ENCODE peak calls at places on chromosomes 16 and 17, in six cellular contexts. One of them, this sample, is unnamed.

GRCh38 chr17:3732171-3732570 is 8.5 kb downstream of the HASPIN start:
- DNase-seq in psoas muscle: no peak
- DNase-seq in sigmoid colon: peak; percentile 70
- DNase-seq in stomach: no peak
- DNase-seq in small intestine: no peak
- DNase-seq in lung: no peak
- DNase-seq in this sample: no peak

GRCh38 chr16:78461496-78461938 is 362.1 kb downstream of the WWOX start:
- DNase-seq in lung: no peak
- DNase-seq in small intestine: no peak
- DNase-seq in stomach: no peak
- DNase-seq in sigmoid colon: no peak
- DNase-seq in psoas muscle: no peak
- DNase-seq in this sample: no peak

GRCh38 chr16:80407265-80407987 is 133.4 kb upstream of the DYNLRB2 start:
- DNase-seq in psoas muscle: no peak
- DNase-seq in stomach: no peak
- DNase-seq in lung: no peak
- DNase-seq in small intestine: no peak
- DNase-seq in sigmoid colon: no peak
- DNase-seq in this sample: no peak

GRCh38 chr16:81457326-81458133 is 12.9 kb downstream of the CMIP start:
- DNase-seq in small intestine: peak; percentile 88
- DNase-seq in sigmoid colon: no peak
- DNase-seq in psoas muscle: peak; percentile 18
- DNase-seq in stomach: no peak
- DNase-seq in lung: no peak
- DNase-seq in this sample: no peak

GRCh38 chr16:88672776-88673175 is 9.9 kb upstream of the MVD start:
- DNase-seq in lung: no peak
- DNase-seq in sigmoid colon: no peak
- DNase-seq in psoas muscle: no peak
- DNase-seq in small intestine: no peak
- DNase-seq in stomach: no peak
- DNase-seq in this sample: no peak

GRCh38 chr16:24273511-24273910 is 17.4 kb downstream of the CACNG3 start:
- DNase-seq in stomach: no peak
- DNase-seq in psoas muscle: no peak
- DNase-seq in sigmoid colon: no peak
- DNase-seq in small intestine: no peak
- DNase-seq in lung: no peak
- DNase-seq in this sample: no peak

GRCh38 chr16:1708768-1709180 is 2.8 kb downstream of the MAPK8IP3 start:
- DNase-seq in sigmoid colon: no peak
- DNase-seq in stomach: no peak
- DNase-seq in psoas muscle: peak; percentile 64
- DNase-seq in lung: no peak
- DNase-seq in small intestine: no peak
- DNase-seq in this sample: peak; percentile 75

GRCh38 chr16:82460761-82461160 is 166.0 kb upstream of the CDH13 start:
- DNase-seq in psoas muscle: no peak
- DNase-seq in sigmoid colon: no peak
- DNase-seq in lung: no peak
- DNase-seq in small intestine: no peak
- DNase-seq in stomach: no peak
- DNase-seq in this sample: no peak

GRCh38 chr16:5330058-5330457 is 232.5 kb upstream of the EEF2KMT start:
- DNase-seq in sigmoid colon: no peak
- DNase-seq in lung: no peak
- DNase-seq in psoas muscle: no peak
- DNase-seq in stomach: no peak
- DNase-seq in small intestine: no peak
- DNase-seq in this sample: no peak

GRCh38 chr16:11670171-11671131 is 2.2 kb downstream of the SNN start:
- DNase-seq in small intestine: no peak
- DNase-seq in lung: no peak
- DNase-seq in sigmoid colon: no peak
- DNase-seq in psoas muscle: no peak
- DNase-seq in stomach: no peak
- DNase-seq in this sample: no peak

GRCh38 chr17:75289832-75290337 is 652 bp upstream of the SLC25A19 start:
- DNase-seq in lung: no peak
- DNase-seq in psoas muscle: peak; percentile 44
- DNase-seq in stomach: peak; percentile 67
- DNase-seq in sigmoid colon: peak; percentile 84
- DNase-seq in small intestine: peak; percentile 76
- DNase-seq in this sample: peak; percentile 80

GRCh38 chr16:84368327-84368996 is at the start of gene ATP2C2:
- DNase-seq in sigmoid colon: no peak
- DNase-seq in lung: peak; percentile 66
- DNase-seq in stomach: peak; percentile 78
- DNase-seq in psoas muscle: no peak
- DNase-seq in small intestine: peak; percentile 88
- DNase-seq in this sample: no peak

GRCh38 chr17:40472733-40473452 is 28.5 kb downstream of the TNS4 start:
- DNase-seq in small intestine: no peak
- DNase-seq in psoas muscle: no peak
- DNase-seq in stomach: no peak
- DNase-seq in lung: no peak
- DNase-seq in sigmoid colon: no peak
- DNase-seq in this sample: no peak

GRCh38 chr16:31298958-31299357 is 39.2 kb downstream of the ITGAM start:
- DNase-seq in sigmoid colon: no peak
- DNase-seq in stomach: no peak
- DNase-seq in lung: no peak
- DNase-seq in psoas muscle: no peak
- DNase-seq in small intestine: peak; percentile 5
- DNase-seq in this sample: no peak

GRCh38 chr17:40224707-40225092 is 5.6 kb downstream of the WIPF2 start:
- DNase-seq in sigmoid colon: no peak
- DNase-seq in psoas muscle: no peak
- DNase-seq in lung: peak; percentile 78
- DNase-seq in small intestine: no peak
- DNase-seq in stomach: peak; percentile 40
- DNase-seq in this sample: peak; percentile 88

GRCh38 chr17:42365136-42365535 is 23.1 kb downstream of the STAT3 start:
- DNase-seq in small intestine: no peak
- DNase-seq in stomach: no peak
- DNase-seq in lung: no peak
- DNase-seq in psoas muscle: no peak
- DNase-seq in sigmoid colon: no peak
- DNase-seq in this sample: no peak

GRCh38 chr17:42803074-42803883 is 4.6 kb downstream of the CNTD1 start:
- DNase-seq in sigmoid colon: no peak
- DNase-seq in small intestine: no peak
- DNase-seq in lung: no peak
- DNase-seq in psoas muscle: no peak
- DNase-seq in stomach: no peak
- DNase-seq in this sample: no peak

GRCh38 chr16:15775209-15775608 is 81.6 kb downstream of the MYH11 start:
- DNase-seq in psoas muscle: no peak
- DNase-seq in small intestine: no peak
- DNase-seq in lung: no peak
- DNase-seq in sigmoid colon: no peak
- DNase-seq in stomach: no peak
- DNase-seq in this sample: no peak

GRCh38 chr16:85580684-85581083 is 32.4 kb upstream of the GSE1 start:
- DNase-seq in sigmoid colon: no peak
- DNase-seq in psoas muscle: no peak
- DNase-seq in lung: no peak
- DNase-seq in small intestine: no peak
- DNase-seq in stomach: no peak
- DNase-seq in this sample: no peak
- H3K27me3 ChIP-seq in sigmoid colon: no peaks in the 10 kb centered on the region
- H3K27me3 ChIP-seq in psoas muscle: no peaks in the 10 kb centered on the region
- H3K27me3 ChIP-seq in lung: no peaks in the 10 kb centered on the region
- H3K27me3 ChIP-seq in small intestine: no peaks in the 10 kb centered on the region
- H3K27me3 ChIP-seq in stomach: no peaks in the 10 kb centered on the region
- H3K27me3 ChIP-seq in this sample: no peaks in the 10 kb centered on the region

GRCh38 chr16:67388191-67388590 is 5.1 kb downstream of the TPPP3 start:
- DNase-seq in lung: no peak
- DNase-seq in sigmoid colon: no peak
- DNase-seq in small intestine: no peak
- DNase-seq in psoas muscle: no peak
- DNase-seq in stomach: no peak
- DNase-seq in this sample: peak; percentile 42

GRCh38 chr16:67390816-67391423 is 2.4 kb downstream of the TPPP3 start:
- DNase-seq in small intestine: no peak
- DNase-seq in stomach: no peak
- DNase-seq in sigmoid colon: peak; percentile 59
- DNase-seq in psoas muscle: no peak
- DNase-seq in lung: no peak
- DNase-seq in this sample: no peak

GRCh38 chr16:67388591-67388990 is 4.7 kb downstream of the TPPP3 start:
- DNase-seq in small intestine: no peak
- DNase-seq in sigmoid colon: no peak
- DNase-seq in psoas muscle: no peak
- DNase-seq in stomach: no peak
- DNase-seq in lung: no peak
- DNase-seq in this sample: no peak

GRCh38 chr16:67391424-67392300 is 1.6 kb downstream of the TPPP3 start:
- DNase-seq in stomach: no peak
- DNase-seq in lung: no peak
- DNase-seq in sigmoid colon: peak; percentile 78
- DNase-seq in psoas muscle: no peak
- DNase-seq in small intestine: no peak
- DNase-seq in this sample: no peak

DNA sequence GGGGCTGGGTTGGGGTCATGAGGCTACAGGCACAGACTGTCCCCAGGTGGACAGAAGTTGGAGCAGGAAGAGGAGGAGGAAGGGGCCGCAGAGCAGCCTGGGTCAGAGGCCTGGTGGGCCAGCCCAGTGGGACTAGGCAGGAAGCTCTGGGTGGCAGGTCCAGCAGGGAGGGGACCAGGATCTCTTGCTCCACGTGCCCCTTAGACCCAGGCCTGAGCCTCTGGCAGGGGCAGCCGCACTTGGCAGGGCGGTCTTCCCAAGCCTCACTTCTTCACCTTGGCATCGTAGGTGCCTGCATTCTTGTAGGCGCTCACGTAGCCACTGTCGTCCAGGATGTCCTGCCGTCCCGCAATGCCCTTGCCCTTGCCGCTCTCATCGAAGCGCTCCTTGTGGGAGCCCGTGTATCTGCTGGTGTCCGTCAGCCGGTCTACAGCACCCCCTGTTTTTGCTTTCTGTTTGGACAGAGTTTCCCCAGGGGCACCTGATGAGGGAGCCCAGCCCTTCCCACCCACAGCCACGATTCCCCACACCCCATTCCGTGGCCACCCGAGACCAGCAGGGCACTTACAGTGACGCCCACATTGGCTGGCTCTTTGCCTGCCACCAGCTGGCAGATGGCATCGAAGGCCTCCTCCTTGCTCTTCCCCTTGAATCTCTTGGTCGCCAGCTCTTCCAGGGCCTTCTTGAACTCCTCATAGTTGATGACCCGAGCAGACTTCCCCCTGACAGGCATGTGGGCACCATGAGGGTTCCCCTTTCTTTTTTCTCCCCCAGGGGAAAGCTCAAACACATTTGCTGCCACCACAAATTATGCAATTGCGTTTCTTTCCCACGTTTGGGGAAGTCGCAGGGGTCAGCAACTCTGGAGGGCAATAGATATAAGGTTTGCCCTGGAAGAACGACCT is 3.1 kb downstream of the TPPP3 start:
- DNase-seq in psoas muscle: peak; percentile 37
- DNase-seq in stomach: no peak
- DNase-seq in sigmoid colon: peak; percentile 75
- DNase-seq in small intestine: no peak
- DNase-seq in lung: no peak
- DNase-seq in this sample: no peak
- H3K27ac ChIP-seq in psoas muscle: peak overlapping the region; percentile 65
- H3K27ac ChIP-seq in stomach: no peak overlapping the region
- H3K27ac ChIP-seq in sigmoid colon: peak overlapping the region; percentile 41
- H3K27ac ChIP-seq in small intestine: no peak overlapping the region
- H3K27ac ChIP-seq in lung: no peak overlapping the region
- H3K27ac ChIP-seq in this sample: no peak overlapping the region

DNA sequence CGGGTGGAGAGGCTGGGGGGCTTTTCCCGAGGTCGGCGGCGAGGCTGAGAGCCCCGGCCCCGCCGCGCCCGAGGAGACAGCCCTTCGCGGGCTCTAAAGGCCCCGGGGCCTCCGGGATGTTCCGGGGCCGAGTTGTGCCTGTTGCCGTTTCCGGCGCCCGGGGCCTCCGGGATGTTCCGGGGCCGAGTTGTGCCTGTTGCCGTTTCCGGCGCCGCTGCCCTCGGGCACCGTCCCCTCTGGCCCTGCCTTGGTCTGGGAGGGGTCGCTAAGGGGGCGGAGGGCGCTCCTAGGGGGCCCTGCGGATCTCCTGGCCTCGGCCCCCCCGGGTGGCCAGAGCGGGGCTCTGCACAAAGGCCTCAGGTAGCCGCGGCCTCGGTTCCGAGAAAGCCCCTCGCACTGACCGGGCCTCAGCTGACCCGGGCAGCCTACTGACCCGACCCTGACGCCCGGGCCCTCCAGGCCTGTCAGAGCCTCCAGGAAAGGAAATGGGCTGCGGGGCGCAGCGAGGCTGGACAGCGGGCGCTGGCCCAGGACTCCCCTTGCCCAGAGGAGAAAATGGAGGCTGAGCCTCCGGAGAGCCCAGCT is 24.2 kb downstream of the ACTG1 start:
- DNase-seq in psoas muscle: peak; percentile 49
- DNase-seq in sigmoid colon: no peak
- DNase-seq in stomach: no peak
- DNase-seq in lung: no peak
- DNase-seq in small intestine: no peak
- DNase-seq in this sample: no peak
- H3K27me3 ChIP-seq in psoas muscle: no peaks in the 10 kb centered on the region
- H3K27me3 ChIP-seq in sigmoid colon: peaks cover 10% of the 10 kb centered on the region
- H3K27me3 ChIP-seq in stomach: no peaks in the 10 kb centered on the region
- H3K27me3 ChIP-seq in lung: no peaks in the 10 kb centered on the region
- H3K27me3 ChIP-seq in small intestine: no peaks in the 10 kb centered on the region
- H3K27me3 ChIP-seq in this sample: no peaks in the 10 kb centered on the region

DNA sequence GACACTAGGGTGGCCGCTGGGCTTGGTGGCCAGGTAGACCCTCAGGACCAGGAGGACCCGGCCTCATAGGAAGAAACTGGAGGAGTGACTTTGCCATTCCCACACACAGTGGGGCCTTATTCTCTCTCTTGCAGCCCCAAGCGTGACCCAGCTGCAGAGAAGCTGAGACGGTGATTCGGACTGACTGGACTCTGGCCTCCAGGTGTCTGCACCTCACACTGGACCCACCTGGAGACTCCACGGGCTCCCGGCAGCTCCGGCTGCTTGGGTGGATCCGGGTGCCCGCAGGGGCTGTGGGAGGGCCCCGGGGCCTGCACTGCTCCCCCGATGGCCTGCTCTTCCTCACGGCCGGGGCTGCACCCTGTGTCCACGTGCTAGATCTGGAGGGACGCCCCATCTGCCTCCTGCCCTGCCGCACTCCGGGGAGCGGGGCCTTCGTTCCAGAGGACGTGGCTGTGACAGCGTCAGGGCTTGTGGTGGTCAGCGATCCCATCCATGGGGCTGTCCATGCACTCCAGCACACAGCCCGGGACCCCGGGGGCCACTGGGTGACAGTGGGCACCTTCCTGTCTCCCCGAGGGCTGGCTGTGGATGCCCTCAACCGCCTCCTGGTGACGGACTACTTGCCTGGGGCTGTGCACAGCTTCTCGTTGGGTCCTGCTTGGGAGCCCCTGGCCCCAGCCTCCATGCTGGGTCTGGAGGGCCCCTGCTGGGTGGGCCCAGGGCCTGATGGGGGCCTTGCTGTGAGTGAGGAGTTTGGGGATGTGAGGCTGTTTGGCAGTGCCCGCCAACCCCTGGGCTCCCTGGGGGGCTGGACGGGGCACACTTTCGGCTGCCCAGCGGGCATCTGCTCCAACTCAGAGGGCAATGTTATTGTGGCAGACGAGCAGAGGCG is 804 bp downstream of the NHLRC4 start:
- DNase-seq in psoas muscle: no peak
- DNase-seq in stomach: no peak
- DNase-seq in small intestine: no peak
- DNase-seq in sigmoid colon: no peak
- DNase-seq in lung: no peak
- DNase-seq in this sample: no peak
- H3K27ac ChIP-seq in psoas muscle: no peak overlapping the region
- H3K27ac ChIP-seq in stomach: no peak overlapping the region
- H3K27ac ChIP-seq in small intestine: no peak overlapping the region
- H3K27ac ChIP-seq in sigmoid colon: peak overlapping the region; percentile 22
- H3K27ac ChIP-seq in lung: no peak overlapping the region
- H3K27ac ChIP-seq in this sample: peak overlapping the region; percentile 40

This sample was measured in right atrium auricular region.